ENCODE peak calls at places on chromosomes 1 and 21, in nine cellular contexts. One of them, this sample, is unnamed.

GRCh38 chr1:3660704-3661103 is 8.4 kb downstream of the TP73 start:
- DNase-seq in MM.1S: no peak
- DNase-seq in neural progenitor cell: no peak
- DNase-seq in BJ: no peak
- DNase-seq in AG04450: no peak
- DNase-seq in Calu3: no peak
- DNase-seq in HFF-Myc: no peak
- DNase-seq in adrenal gland: no peak
- DNase-seq in A549: no peak
- DNase-seq in this sample: no peak

GRCh38 chr1:222995620-222996306 is 147.3 kb downstream of the TLR5 start:
- DNase-seq in MM.1S: no peak
- DNase-seq in neural progenitor cell: no peak
- DNase-seq in BJ: no peak
- DNase-seq in AG04450: no peak
- DNase-seq in Calu3: peak
- DNase-seq in HFF-Myc: no peak
- DNase-seq in adrenal gland: no peak
- DNase-seq in A549: no peak
- DNase-seq in this sample: no peak

GRCh38 chr1:54571326-54571725 is 23.3 kb downstream of the ACOT11 start:
- DNase-seq in MM.1S: no peak
- DNase-seq in neural progenitor cell: no peak
- DNase-seq in BJ: no peak
- DNase-seq in AG04450: no peak
- DNase-seq in Calu3: no peak
- DNase-seq in HFF-Myc: no peak
- DNase-seq in adrenal gland: no peak
- DNase-seq in A549: no peak
- DNase-seq in this sample: no peak

GRCh38 chr1:228210076-228210651 is 2.3 kb downstream of the OBSCN start:
- DNase-seq in MM.1S: no peak
- DNase-seq in neural progenitor cell: peak
- DNase-seq in BJ: no peak
- DNase-seq in AG04450: no peak
- DNase-seq in Calu3: no peak
- DNase-seq in HFF-Myc: no peak
- DNase-seq in adrenal gland: no peak
- DNase-seq in A549: peak
- DNase-seq in this sample: no peak

GRCh38 chr1:225668222-225668621 is 15.3 kb upstream of the ENAH start:
- DNase-seq in MM.1S: no peak
- DNase-seq in neural progenitor cell: no peak
- DNase-seq in BJ: no peak
- DNase-seq in AG04450: no peak
- DNase-seq in Calu3: no peak
- DNase-seq in HFF-Myc: no peak
- DNase-seq in adrenal gland: no peak
- DNase-seq in A549: no peak
- DNase-seq in this sample: no peak

GRCh38 chr21:14987370-14988170 is 77.2 kb downstream of the NRIP1 start:
- DNase-seq in MM.1S: no peak
- DNase-seq in neural progenitor cell: no peak
- DNase-seq in BJ: no peak
- DNase-seq in AG04450: no peak
- DNase-seq in Calu3: no peak
- DNase-seq in HFF-Myc: no peak
- DNase-seq in adrenal gland: no peak
- DNase-seq in A549: no peak
- DNase-seq in this sample: no peak

GRCh38 chr1:54439550-54440223 is 33.5 kb upstream of the SSBP3 start:
- DNase-seq in MM.1S: no peak
- DNase-seq in neural progenitor cell: no peak
- DNase-seq in BJ: no peak
- DNase-seq in AG04450: no peak
- DNase-seq in Calu3: no peak
- DNase-seq in HFF-Myc: no peak
- DNase-seq in adrenal gland: no peak
- DNase-seq in A549: no peak
- DNase-seq in this sample: no peak

GRCh38 chr21:42356036-42356435 is 5.2 kb upstream of the TFF2 start:
- DNase-seq in MM.1S: no peak
- DNase-seq in neural progenitor cell: no peak
- DNase-seq in BJ: no peak
- DNase-seq in AG04450: no peak
- DNase-seq in Calu3: no peak
- DNase-seq in HFF-Myc: no peak
- DNase-seq in adrenal gland: no peak
- DNase-seq in A549: no peak
- DNase-seq in this sample: no peak

GRCh38 chr1:100597069-100597741 is 59.3 kb downstream of the GPR88 start:
- DNase-seq in MM.1S: no peak
- DNase-seq in neural progenitor cell: no peak
- DNase-seq in BJ: peak
- DNase-seq in AG04450: peak
- DNase-seq in Calu3: no peak
- DNase-seq in HFF-Myc: peak
- DNase-seq in adrenal gland: no peak
- DNase-seq in A549: no peak
- DNase-seq in this sample: no peak

GRCh38 chr1:59142663-59143487 is 154.0 kb upstream of the FGGY start:
- DNase-seq in MM.1S: no peak
- DNase-seq in neural progenitor cell: no peak
- DNase-seq in BJ: peak
- DNase-seq in AG04450: peak
- DNase-seq in Calu3: peak
- DNase-seq in HFF-Myc: peak
- DNase-seq in adrenal gland: no peak
- DNase-seq in A549: peak
- DNase-seq in this sample: peak

GRCh38 chr1:233631810-233632375 is 18.0 kb downstream of the KCNK1 start:
- DNase-seq in MM.1S: no peak
- DNase-seq in neural progenitor cell: no peak
- DNase-seq in BJ: no peak
- DNase-seq in AG04450: no peak
- DNase-seq in Calu3: no peak
- DNase-seq in HFF-Myc: no peak
- DNase-seq in adrenal gland: no peak
- DNase-seq in A549: no peak
- DNase-seq in this sample: no peak

GRCh38 chr1:54569339-54569738 is 21.3 kb downstream of the ACOT11 start:
- DNase-seq in MM.1S: no peak
- DNase-seq in neural progenitor cell: no peak
- DNase-seq in BJ: peak
- DNase-seq in AG04450: no peak
- DNase-seq in Calu3: no peak
- DNase-seq in HFF-Myc: no peak
- DNase-seq in adrenal gland: no peak
- DNase-seq in A549: no peak
- DNase-seq in this sample: no peak

GRCh38 chr1:68358439-68358838 is 91.3 kb downstream of the RPE65 start:
- DNase-seq in MM.1S: no peak
- DNase-seq in neural progenitor cell: no peak
- DNase-seq in BJ: no peak
- DNase-seq in AG04450: no peak
- DNase-seq in Calu3: no peak
- DNase-seq in HFF-Myc: no peak
- DNase-seq in adrenal gland: no peak
- DNase-seq in A549: no peak
- DNase-seq in this sample: no peak

GRCh38 chr1:54323324-54323739 is 82.9 kb downstream of the SSBP3 start:
- DNase-seq in MM.1S: no peak
- DNase-seq in neural progenitor cell: no peak
- DNase-seq in BJ: no peak
- DNase-seq in AG04450: no peak
- DNase-seq in Calu3: peak
- DNase-seq in HFF-Myc: no peak
- DNase-seq in adrenal gland: no peak
- DNase-seq in A549: no peak
- DNase-seq in this sample: no peak

GRCh38 chr1:181412746-181413145 is 70.6 kb upstream of the CACNA1E start:
- DNase-seq in MM.1S: no peak
- DNase-seq in neural progenitor cell: no peak
- DNase-seq in BJ: no peak
- DNase-seq in AG04450: no peak
- DNase-seq in Calu3: no peak
- DNase-seq in HFF-Myc: no peak
- DNase-seq in adrenal gland: no peak
- DNase-seq in A549: no peak
- DNase-seq in this sample: no peak

GRCh38 chr1:94922756-94923465 is 4.0 kb downstream of the CNN3 start:
- DNase-seq in MM.1S: peak
- DNase-seq in neural progenitor cell: peak
- DNase-seq in BJ: no peak
- DNase-seq in AG04450: no peak
- DNase-seq in Calu3: no peak
- DNase-seq in HFF-Myc: no peak
- DNase-seq in adrenal gland: no peak
- DNase-seq in A549: no peak
- DNase-seq in this sample: no peak

GRCh38 chr1:30758785-30759380 is 1.3 kb upstream of the LAPTM5 start:
- DNase-seq in MM.1S: peak
- DNase-seq in neural progenitor cell: no peak
- DNase-seq in BJ: no peak
- DNase-seq in AG04450: no peak
- DNase-seq in Calu3: no peak
- DNase-seq in HFF-Myc: peak
- DNase-seq in adrenal gland: no peak
- DNase-seq in A549: no peak
- DNase-seq in this sample: no peak

GRCh38 chr1:48937732-48938131 is 161.0 kb upstream of the BEND5 start:
- DNase-seq in MM.1S: no peak
- DNase-seq in neural progenitor cell: no peak
- DNase-seq in BJ: no peak
- DNase-seq in AG04450: no peak
- DNase-seq in Calu3: no peak
- DNase-seq in HFF-Myc: no peak
- DNase-seq in adrenal gland: no peak
- DNase-seq in A549: no peak
- DNase-seq in this sample: no peak

GRCh38 chr1:214510914-214511638 is 40.3 kb downstream of the PTPN14 start:
- DNase-seq in MM.1S: no peak
- DNase-seq in neural progenitor cell: no peak
- DNase-seq in BJ: no peak
- DNase-seq in AG04450: no peak
- DNase-seq in Calu3: no peak
- DNase-seq in HFF-Myc: no peak
- DNase-seq in adrenal gland: no peak
- DNase-seq in A549: no peak
- DNase-seq in this sample: no peak

GRCh38 chr1:103788377-103788776 is 38.7 kb downstream of the AMY1C start:
- DNase-seq in MM.1S: no peak
- DNase-seq in neural progenitor cell: no peak
- DNase-seq in BJ: no peak
- DNase-seq in AG04450: no peak
- DNase-seq in Calu3: peak
- DNase-seq in HFF-Myc: no peak
- DNase-seq in adrenal gland: no peak
- DNase-seq in A549: no peak
- DNase-seq in this sample: no peak
- TF ChIP-seq CTCF in MM.1S: peak
- TF ChIP-seq CTCF in neural progenitor cell: peak
- TF ChIP-seq CTCF in BJ: no peak
- TF ChIP-seq CTCF in AG04450: no peak
- TF ChIP-seq CTCF in Calu3: no peak
- TF ChIP-seq CTCF in HFF-Myc: no peak
- TF ChIP-seq CTCF in adrenal gland: no peak
- TF ChIP-seq CTCF in A549: peak
- TF ChIP-seq CTCF in this sample: no peak

DNA sequence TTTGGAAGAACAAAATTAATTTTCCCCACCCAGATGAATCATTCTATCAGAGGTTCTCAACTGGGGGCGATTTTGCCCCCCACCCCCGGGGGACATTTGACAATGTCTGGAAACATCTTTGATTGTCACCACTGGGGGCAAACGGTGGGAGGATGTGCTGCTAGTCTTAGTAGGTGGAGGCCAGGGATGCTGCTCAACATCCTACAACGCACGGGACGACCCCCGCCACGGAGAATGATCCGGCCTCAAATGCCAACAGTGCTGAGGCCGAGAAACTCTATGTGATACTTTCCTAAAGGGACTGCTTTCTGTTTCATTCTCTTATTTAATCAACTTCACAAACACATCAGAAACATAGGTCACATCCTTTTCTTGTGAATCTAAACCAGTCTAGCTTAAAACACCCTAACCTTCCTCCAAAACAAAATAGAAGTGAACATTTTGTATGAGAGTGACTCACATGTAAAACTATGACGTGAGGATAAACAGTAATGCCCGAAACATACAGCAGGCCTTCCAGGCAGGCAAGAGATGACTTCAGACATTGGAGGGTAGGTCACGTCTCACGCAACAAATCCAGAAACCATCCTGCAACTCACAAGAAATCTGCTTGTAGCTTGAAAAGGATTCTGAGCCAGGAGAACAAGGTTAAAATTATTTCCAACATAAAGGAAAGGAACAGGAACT is 37.2 kb upstream of the ETS2 start:
- DNase-seq in MM.1S: no peak
- DNase-seq in neural progenitor cell: no peak
- DNase-seq in BJ: peak
- DNase-seq in AG04450: peak
- DNase-seq in Calu3: no peak
- DNase-seq in HFF-Myc: peak
- DNase-seq in adrenal gland: no peak
- DNase-seq in A549: no peak
- DNase-seq in this sample: peak
- TF ChIP-seq CTCF in MM.1S: no peak
- TF ChIP-seq CTCF in neural progenitor cell: no peak
- TF ChIP-seq CTCF in BJ: no peak
- TF ChIP-seq CTCF in AG04450: no peak
- TF ChIP-seq CTCF in Calu3: no peak
- TF ChIP-seq CTCF in HFF-Myc: no peak
- TF ChIP-seq CTCF in adrenal gland: no peak
- TF ChIP-seq CTCF in A549: no peak
- TF ChIP-seq CTCF in this sample: no peak

DNA sequence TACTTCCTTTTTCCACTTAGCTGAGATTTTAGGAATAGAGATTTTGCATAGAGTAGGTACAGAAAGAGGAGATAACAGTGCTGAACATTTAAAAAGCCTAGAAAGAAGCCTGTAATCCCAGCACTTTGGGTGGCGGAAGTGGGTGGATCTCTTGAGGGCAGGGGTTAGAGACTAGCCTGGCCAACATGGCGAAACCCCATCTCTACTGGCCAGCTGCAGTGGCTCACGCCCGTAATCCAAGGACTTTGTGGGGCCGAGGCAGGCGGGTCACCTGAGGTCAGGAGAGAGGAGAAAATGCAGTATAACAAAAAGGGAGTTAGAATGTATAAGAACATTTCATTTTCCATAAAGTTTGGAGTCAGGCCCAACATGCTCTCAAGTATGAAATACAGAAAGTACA is 134.6 kb downstream of the SMYD3 start:
- DNase-seq in MM.1S: no peak
- DNase-seq in neural progenitor cell: peak
- DNase-seq in BJ: no peak
- DNase-seq in AG04450: no peak
- DNase-seq in Calu3: no peak
- DNase-seq in HFF-Myc: no peak
- DNase-seq in adrenal gland: peak
- DNase-seq in A549: no peak
- DNase-seq in this sample: no peak
- TF ChIP-seq CTCF in MM.1S: no peak
- TF ChIP-seq CTCF in neural progenitor cell: no peak
- TF ChIP-seq CTCF in BJ: no peak
- TF ChIP-seq CTCF in AG04450: no peak
- TF ChIP-seq CTCF in Calu3: no peak
- TF ChIP-seq CTCF in HFF-Myc: no peak
- TF ChIP-seq CTCF in adrenal gland: no peak
- TF ChIP-seq CTCF in A549: no peak
- TF ChIP-seq CTCF in this sample: no peak

GRCh38 chr1:8763888-8764287 is 53.6 kb downstream of the RERE start:
- DNase-seq in MM.1S: no peak
- DNase-seq in neural progenitor cell: peak
- DNase-seq in BJ: no peak
- DNase-seq in AG04450: no peak
- DNase-seq in Calu3: no peak
- DNase-seq in HFF-Myc: no peak
- DNase-seq in adrenal gland: no peak
- DNase-seq in A549: no peak
- DNase-seq in this sample: no peak
- TF ChIP-seq CTCF in MM.1S: no peak
- TF ChIP-seq CTCF in neural progenitor cell: no peak
- TF ChIP-seq CTCF in BJ: no peak
- TF ChIP-seq CTCF in AG04450: no peak
- TF ChIP-seq CTCF in Calu3: no peak
- TF ChIP-seq CTCF in HFF-Myc: no peak
- TF ChIP-seq CTCF in adrenal gland: no peak
- TF ChIP-seq CTCF in A549: no peak
- TF ChIP-seq CTCF in this sample: no peak